ENCODE peak calls at places on chromosomes 16 and 17, in seven cellular contexts. R, I, O, J, G, Q and U are unnamed samples.

GRCh38 chr16:66475232-66475631 is 48.1 kb downstream of the BEAN1 start:
- DNase-seq in R (no peak), I (no peak), O (no peak), J (peak), G (no peak), Q (no peak), U (peak)

GRCh38 chr16:397736-398332 is 835 bp downstream of the NME4 start:
- DNase-seq in R (no peak), I (peak), O (peak), J (peak), G (peak), Q (peak), U (peak)

GRCh38 chr16:86424968-86425367 is 85.4 kb upstream of the FOXF1 start:
- DNase-seq in R (no peak), I (no peak), O (no peak), J (no peak), G (no peak), Q (no peak), U (no peak)

GRCh38 chr17:17811381-17812210 is 25.2 kb downstream of the SREBF1 start:
- DNase-seq in R (no peak), I (no peak), O (no peak), J (no peak), G (no peak), Q (no peak), U (peak)

GRCh38 chr16:29816694-29817441 is 916 bp downstream of the PAGR1 start:
- DNase-seq in R (no peak), I (no peak), O (peak), J (peak), G (peak), Q (peak), U (peak)

GRCh38 chr16:54163197-54163843 is 123.3 kb downstream of the IRX3 start:
- DNase-seq in R (no peak), I (no peak), O (no peak), J (peak), G (no peak), Q (no peak), U (no peak)

GRCh38 chr17:64091116-64091515 is 38.8 kb downstream of the ERN1 start:
- DNase-seq in R (no peak), I (no peak), O (peak), J (no peak), G (no peak), Q (no peak), U (no peak)

GRCh38 chr17:20156196-20157077 is 147.3 kb downstream of the SPECC1 start:
- DNase-seq in R (peak), I (no peak), O (peak), J (peak), G (peak), Q (peak), U (peak)

GRCh38 chr17:70332356-70332755 is 163.0 kb downstream of the KCNJ2 start:
- DNase-seq in R (no peak), I (no peak), O (no peak), J (no peak), G (no peak), Q (no peak), U (no peak)

GRCh38 chr16:17469011-17469741 is 1.6 kb downstream of the XYLT1 start:
- DNase-seq in R (no peak), I (no peak), O (peak), J (peak), G (peak), Q (no peak), U (no peak)

GRCh38 chr17:18261146-18261515 is 669 bp downstream of the MIEF2 start:
- DNase-seq in R (peak), I (no peak), O (peak), J (peak), G (peak), Q (peak), U (peak)

GRCh38 chr16:56347670-56348069 is 77.7 kb downstream of the AMFR start:
- DNase-seq in R (no peak), I (no peak), O (no peak), J (no peak), G (no peak), Q (no peak), U (no peak)

GRCh38 chr16:49459953-49460735 is 86.5 kb downstream of the C16orf78 start:
- DNase-seq in R (no peak), I (no peak), O (no peak), J (peak), G (no peak), Q (no peak), U (peak)

GRCh38 chr17:82106697-82107305 is 8.8 kb upstream of the FASN start:
- DNase-seq in R (no peak), I (no peak), O (no peak), J (no peak), G (no peak), Q (no peak), U (no peak)

GRCh38 chr16:67393111-67393789 is at the start of gene TPPP3:
- DNase-seq in R (peak), I (peak), O (peak), J (peak), G (peak), Q (peak), U (peak)

GRCh38 chr17:59387351-59388069 is 56.1 kb downstream of the YPEL2 start:
- DNase-seq in R (no peak), I (no peak), O (no peak), J (no peak), G (peak), Q (no peak), U (no peak)

GRCh38 chr16:69724981-69725479 is 1.3 kb downstream of the NQO1 start:
- DNase-seq in R (no peak), I (peak), O (peak), J (peak), G (no peak), Q (peak), U (peak)

GRCh38 chr17:10119203-10120112 is 78.9 kb downstream of the GAS7 start:
- DNase-seq in R (peak), I (no peak), O (no peak), J (peak), G (no peak), Q (peak), U (peak)

GRCh38 chr17:67211742-67212141 is 33.3 kb downstream of the HELZ start:
- DNase-seq in R (no peak), I (no peak), O (peak), J (no peak), G (no peak), Q (no peak), U (no peak)

GRCh38 chr17:44559288-44560249 is 2.3 kb downstream of the FZD2 start:
- DNase-seq in R (no peak), I (no peak), O (no peak), J (no peak), G (no peak), Q (no peak), U (peak)